ENCODE peak calls at places on chromosome 13, in four cellular contexts. A is upper lobe of left lung, E is T-cell, R is cardiac muscle cell. G is an unnamed sample.

GRCh38 chr13:108037348-108037747 is 178.0 kb downstream of the LIG4 start:
- DNase-seq in R (no peak), A (no peak), E (no peak), G (peak; percentile 66)

GRCh38 chr13:79119578-79120107 is 286.4 kb downstream of the RBM26 start:
- DNase-seq in R (no peak), A (no peak), E (no peak), G (no peak)

GRCh38 chr13:94700051-94700535 is 12.3 kb downstream of the SOX21 start:
- DNase-seq in A (no peak), R (no peak), E (no peak), G (no peak)

GRCh38 chr13:37531054-37531453 is 67.5 kb downstream of the POSTN start:
- DNase-seq in E (no peak), R (peak; percentile 74), A (no peak), G (no peak)

GRCh38 chr13:31887311-31887710 is 144.3 kb upstream of the FRY start:
- DNase-seq in R (peak; percentile 90), A (no peak), E (no peak), G (no peak)

GRCh38 chr13:39250440-39250839 is 212.2 kb downstream of the NHLRC3 start:
- DNase-seq in E (no peak), R (no peak), A (no peak), G (no peak)

GRCh38 chr13:25803626-25804025 is 248.2 kb downstream of the SHISA2 start:
- DNase-seq in R (no peak), E (no peak), A (no peak), G (no peak)

GRCh38 chr13:27978301-27978968 is 9.3 kb upstream of the CDX2 start:
- DNase-seq in A (no peak), R (no peak), E (no peak), G (no peak)

GRCh38 chr13:32391101-32391620 is 36.8 kb downstream of the N4BP2L1 start:
- DNase-seq in R (no peak), A (no peak), E (no peak), G (no peak)

GRCh38 chr13:28719656-28720055 is 886 bp upstream of the SLC46A3 start:
- DNase-seq in R (peak; percentile 83), E (no peak), A (no peak), G (no peak)

GRCh38 chr13:82698383-82698782 is 1183.9 kb downstream of the SLITRK1 start:
- DNase-seq in A (no peak), R (no peak), E (no peak), G (no peak)

GRCh38 chr13:68987585-68987984 is 1120.0 kb upstream of the ATXN8OS start:
- DNase-seq in R (no peak), A (no peak), E (no peak), G (no peak)

GRCh38 chr13:40445557-40445990 is 220.9 kb downstream of the FOXO1 start:
- DNase-seq in E (peak; percentile 51), A (peak; percentile 62), R (peak; percentile 88), G (peak; percentile 99)

GRCh38 chr13:38662362-38662761 is 24.5 kb upstream of the FREM2 start:
- DNase-seq in A (no peak), R (peak; percentile 92), E (no peak), G (peak; percentile 76)

GRCh38 chr13:72261732-72262131 is 394.7 kb upstream of the DACH1 start:
- DNase-seq in E (no peak), A (no peak), R (no peak), G (no peak)

GRCh38 chr13:101942038-101942437 is 459.8 kb downstream of the FGF14 start:
- DNase-seq in A (no peak), E (no peak), R (peak; percentile 4), G (peak; percentile 59)